ENCODE peak calls at places on chromosomes 6 and 20, in four cellular contexts. S is transverse colon, G is body of pancreas, Z is uterus. A is an unnamed sample.

GRCh38 chr6:2733324-2733723 is 17.4 kb downstream of the MYLK4 start:
- DNase-seq in S (peak; percentile 47), G (peak; percentile 30), Z (no peak), A (peak; percentile 77)

GRCh38 chr6:134328138-134328537 is 10.2 kb upstream of the SGK1 start:
- DNase-seq in S (no peak), G (no peak), Z (no peak), A (no peak)

GRCh38 chr20:61875996-61876395 is 189.7 kb downstream of the TAF4 start:
- DNase-seq in S (no peak), G (no peak), Z (no peak), A (no peak)

GRCh38 chr20:38649275-38649891 is 47.8 kb downstream of the ARHGAP40 start:
- DNase-seq in S (no peak), G (peak; percentile 9), Z (no peak), A (no peak)

GRCh38 chr20:46151936-46152335 is 33.8 kb downstream of the CD40 start:
- DNase-seq in S (no peak), G (peak; percentile 14), Z (no peak), A (no peak)

GRCh38 chr6:100892116-100892515 is 11.0 kb upstream of the ASCC3 start:
- DNase-seq in S (no peak), G (no peak), Z (no peak), A (no peak)

GRCh38 chr6:30646450-30647038 is 389 bp upstream of the C6orf136 start:
- DNase-seq in S (peak; percentile 96), G (peak; percentile 95), Z (peak; percentile 93), A (peak; percentile 91)

GRCh38 chr6:37407948-37408347 is 25.1 kb upstream of the CMTR1 start:
- DNase-seq in S (no peak), G (no peak), Z (no peak), A (no peak)

GRCh38 chr20:44717986-44718385 is 2.8 kb downstream of the CCN5 start:
- DNase-seq in S (no peak), G (no peak), Z (no peak), A (no peak)

GRCh38 chr20:22088882-22089281 is 383.4 kb downstream of the PAX1 start:
- DNase-seq in S (no peak), G (no peak), Z (no peak), A (no peak)

GRCh38 chr20:51712501-51713212 is 55.5 kb downstream of the ATP9A start:
- DNase-seq in S (no peak), G (peak; percentile 39), Z (no peak), A (no peak)

GRCh38 chr6:133787122-133787521 is 101.8 kb upstream of the TCF21 start:
- DNase-seq in S (no peak), G (no peak), Z (no peak), A (no peak)

GRCh38 chr6:41767112-41767946 is 12.4 kb downstream of the FRS3 start:
- DNase-seq in S (peak; percentile 43), G (peak; percentile 71), Z (peak; percentile 43), A (peak; percentile 71)

GRCh38 chr6:29941476-29941875 is 856 bp upstream of the HLA-A start:
- DNase-seq in S (no peak), G (no peak), Z (no peak), A (no peak)

GRCh38 chr6:56838965-56839364 is 115.9 kb upstream of the BEND6 start:
- DNase-seq in S (no peak), G (no peak), Z (no peak), A (no peak)

GRCh38 chr6:11231564-11232176 is 798 bp downstream of the NEDD9 start:
- DNase-seq in S (no peak), G (no peak), Z (no peak), A (no peak)
- H3K4me1 ChIP-seq in S (peaks cover 28% of the 10 kb centered on the region), G (peaks cover 31% of the 10 kb centered on the region), Z (no peaks in the 10 kb centered on the region), A (peaks cover 60% of the 10 kb centered on the region)

DNA sequence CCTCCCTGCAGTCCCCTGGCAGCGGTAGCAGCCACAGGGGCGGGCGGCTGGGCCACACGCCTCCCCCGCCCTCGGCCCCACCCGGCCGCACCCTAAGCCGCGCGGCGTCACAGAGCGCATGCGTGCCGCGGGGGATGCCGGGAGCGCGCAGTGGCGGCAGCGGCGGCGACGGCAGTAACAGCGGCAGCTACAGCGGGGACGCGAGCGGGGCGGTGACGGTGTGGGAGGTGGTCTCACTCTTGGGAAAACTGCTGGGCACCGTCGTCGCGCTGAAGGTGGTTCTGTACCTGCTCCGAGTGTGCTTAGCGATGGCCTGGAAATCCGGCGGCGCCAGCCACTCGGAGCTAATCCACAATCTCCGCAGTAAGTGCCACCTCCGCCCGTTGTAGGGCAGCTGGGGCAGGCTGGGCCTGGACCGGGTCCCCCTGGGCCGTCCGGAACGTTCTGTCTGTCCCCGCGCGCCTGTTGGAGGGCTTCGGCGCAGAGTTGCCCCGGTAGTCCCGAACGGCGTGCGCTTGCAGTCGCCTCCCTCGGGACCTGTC is at the start of gene PCMT1:
- DNase-seq in S (peak; percentile 92), G (peak; percentile 93), Z (peak; percentile 89), A (peak; percentile 92)
- TF ChIP-seq POLR2A in S (peak; percentile 90), G (peak; percentile 87), Z (peak; percentile 24), A (peak; percentile 78)

GRCh38 chr20:48286571-48287551 is 501.6 kb upstream of the SULF2 start:
- DNase-seq in S (no peak), G (peak; percentile 20), Z (peak; percentile 30), A (no peak)
- H3K27ac ChIP-seq in S (peak overlapping the region; percentile 0), G (peak overlapping the region; percentile 41), Z (peak overlapping the region; percentile 72), A (peak overlapping the region; percentile 18)

GRCh38 chr6:33770833-33771341 is 18.0 kb downstream of the LEMD2 start:
- DNase-seq in S (no peak), G (no peak), Z (no peak), A (no peak)
- H3K4me1 ChIP-seq in S (peaks cover 34% of the 10 kb centered on the region), G (peaks cover 28% of the 10 kb centered on the region), Z (no peaks in the 10 kb centered on the region), A (peaks cover 35% of the 10 kb centered on the region)

DNA sequence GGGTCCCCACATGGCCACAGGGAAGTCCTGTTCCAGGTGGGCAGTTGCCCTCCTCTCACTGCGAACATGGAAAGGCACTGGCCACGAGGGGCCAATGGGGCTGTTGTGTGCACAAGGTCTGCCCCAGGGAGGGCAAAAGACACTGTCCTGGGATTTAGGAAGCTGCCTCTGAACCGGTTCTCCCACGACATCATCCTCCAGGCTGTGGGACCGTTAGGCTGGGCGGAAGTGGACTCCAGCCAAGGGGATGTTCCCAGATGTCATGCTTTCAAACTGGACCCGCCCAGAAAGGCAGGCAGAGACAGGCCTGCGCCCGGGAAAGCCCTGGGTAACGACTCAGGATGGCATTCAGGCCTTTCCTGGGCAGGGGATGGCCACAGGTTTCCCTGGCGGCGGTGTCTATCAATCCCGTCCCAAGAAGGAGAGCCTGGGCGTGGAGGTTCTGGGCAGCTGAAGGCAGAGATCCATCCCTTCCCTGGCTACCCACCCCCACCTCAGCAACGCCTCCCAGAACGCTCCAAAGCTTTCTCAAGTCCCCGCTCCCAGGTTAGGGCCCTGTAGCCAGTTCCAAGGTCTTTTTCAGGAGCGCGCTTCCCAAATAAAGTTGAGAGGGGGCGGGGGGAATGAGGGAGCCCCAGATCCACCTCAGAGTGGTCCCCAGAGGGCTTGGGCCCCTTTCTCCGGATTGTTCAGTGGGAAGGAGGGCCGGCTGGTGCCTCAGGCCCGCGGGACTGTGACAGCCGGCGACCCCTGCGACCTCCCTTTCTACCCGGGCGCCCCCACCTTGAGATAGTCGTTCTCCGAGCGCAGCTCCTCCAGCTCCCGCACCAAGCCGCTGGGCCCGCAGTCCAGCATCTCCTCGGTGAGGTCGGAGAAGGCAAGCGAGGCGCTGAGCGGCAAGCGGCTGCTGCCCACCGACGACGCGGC is 13.8 kb upstream of the TLDC2 start:
- DNase-seq in S (peak; percentile 80), G (peak; percentile 66), Z (peak; percentile 90), A (peak; percentile 91)
- TF ChIP-seq POLR2A in S (peak; percentile 40), G (peak; percentile 32), Z (peak; percentile 65), A (peak; percentile 65)